ENCODE peak calls at places on chromosome 19, in six cellular contexts. One of them, this sample, is unnamed.

GRCh38 chr19:48455171-48455907 is at the start of gene KCNJ14:
- DNase-seq in CD8-positive, alpha-beta T cell: no peak
- DNase-seq in heart left ventricle: no peak
- DNase-seq in body of pancreas: no peak
- DNase-seq in CD4-positive, CD25-positive, alpha-beta regulatory T cell: no peak
- DNase-seq in foreskin keratinocyte: no peak
- DNase-seq in this sample: no peak

GRCh38 chr19:10295305-10295846 is 5.6 kb downstream of the ICAM5 start:
- DNase-seq in CD8-positive, alpha-beta T cell: peak
- DNase-seq in foreskin keratinocyte: no peak
- DNase-seq in heart left ventricle: no peak
- DNase-seq in body of pancreas: no peak
- DNase-seq in CD4-positive, CD25-positive, alpha-beta regulatory T cell: peak
- DNase-seq in this sample: no peak

GRCh38 chr19:7534531-7534980 is 961 bp upstream of the PNPLA6 start:
- DNase-seq in foreskin keratinocyte: no peak
- DNase-seq in body of pancreas: peak
- DNase-seq in heart left ventricle: peak
- DNase-seq in CD8-positive, alpha-beta T cell: peak
- DNase-seq in CD4-positive, CD25-positive, alpha-beta regulatory T cell: no peak
- DNase-seq in this sample: peak

GRCh38 chr19:35856546-35857149 is at the start of gene KIRREL2:
- DNase-seq in CD8-positive, alpha-beta T cell: peak
- DNase-seq in CD4-positive, CD25-positive, alpha-beta regulatory T cell: no peak
- DNase-seq in body of pancreas: peak
- DNase-seq in heart left ventricle: no peak
- DNase-seq in foreskin keratinocyte: no peak
- DNase-seq in this sample: no peak

GRCh38 chr19:33297401-33298145 is 4.8 kb downstream of the CEBPA start:
- DNase-seq in foreskin keratinocyte: no peak
- DNase-seq in body of pancreas: no peak
- DNase-seq in CD8-positive, alpha-beta T cell: no peak
- DNase-seq in CD4-positive, CD25-positive, alpha-beta regulatory T cell: no peak
- DNase-seq in heart left ventricle: no peak
- DNase-seq in this sample: no peak

GRCh38 chr19:20103091-20103501 is 25.3 kb downstream of the ZNF90 start:
- DNase-seq in CD8-positive, alpha-beta T cell: no peak
- DNase-seq in heart left ventricle: no peak
- DNase-seq in foreskin keratinocyte: peak
- DNase-seq in body of pancreas: no peak
- DNase-seq in CD4-positive, CD25-positive, alpha-beta regulatory T cell: no peak
- DNase-seq in this sample: no peak

GRCh38 chr19:46607441-46607841 is 6.3 kb downstream of the CALM3 start:
- DNase-seq in heart left ventricle: no peak
- DNase-seq in foreskin keratinocyte: no peak
- DNase-seq in CD4-positive, CD25-positive, alpha-beta regulatory T cell: no peak
- DNase-seq in body of pancreas: no peak
- DNase-seq in CD8-positive, alpha-beta T cell: peak
- DNase-seq in this sample: no peak

GRCh38 chr19:52542984-52543664 is 15.7 kb downstream of the ZNF808 start:
- DNase-seq in foreskin keratinocyte: no peak
- DNase-seq in heart left ventricle: no peak
- DNase-seq in body of pancreas: no peak
- DNase-seq in CD8-positive, alpha-beta T cell: peak
- DNase-seq in CD4-positive, CD25-positive, alpha-beta regulatory T cell: no peak
- DNase-seq in this sample: no peak

GRCh38 chr19:36136975-36137686 is 2.7 kb upstream of the CAPNS1 start:
- DNase-seq in body of pancreas: peak
- DNase-seq in foreskin keratinocyte: peak
- DNase-seq in CD4-positive, CD25-positive, alpha-beta regulatory T cell: no peak
- DNase-seq in CD8-positive, alpha-beta T cell: no peak
- DNase-seq in heart left ventricle: peak
- DNase-seq in this sample: peak

GRCh38 chr19:19534556-19535265 is 3.4 kb upstream of the CILP2 start:
- DNase-seq in foreskin keratinocyte: no peak
- DNase-seq in heart left ventricle: no peak
- DNase-seq in body of pancreas: no peak
- DNase-seq in CD4-positive, CD25-positive, alpha-beta regulatory T cell: no peak
- DNase-seq in CD8-positive, alpha-beta T cell: no peak
- DNase-seq in this sample: no peak

GRCh38 chr19:3821857-3822364 is 35.7 kb upstream of the MATK start:
- DNase-seq in CD8-positive, alpha-beta T cell: peak
- DNase-seq in CD4-positive, CD25-positive, alpha-beta regulatory T cell: peak
- DNase-seq in foreskin keratinocyte: no peak
- DNase-seq in body of pancreas: peak
- DNase-seq in heart left ventricle: peak
- DNase-seq in this sample: peak

GRCh38 chr19:33273881-33274662 is 28.3 kb downstream of the CEBPA start:
- DNase-seq in CD4-positive, CD25-positive, alpha-beta regulatory T cell: no peak
- DNase-seq in foreskin keratinocyte: peak
- DNase-seq in heart left ventricle: peak
- DNase-seq in body of pancreas: no peak
- DNase-seq in CD8-positive, alpha-beta T cell: no peak
- DNase-seq in this sample: no peak

DNA sequence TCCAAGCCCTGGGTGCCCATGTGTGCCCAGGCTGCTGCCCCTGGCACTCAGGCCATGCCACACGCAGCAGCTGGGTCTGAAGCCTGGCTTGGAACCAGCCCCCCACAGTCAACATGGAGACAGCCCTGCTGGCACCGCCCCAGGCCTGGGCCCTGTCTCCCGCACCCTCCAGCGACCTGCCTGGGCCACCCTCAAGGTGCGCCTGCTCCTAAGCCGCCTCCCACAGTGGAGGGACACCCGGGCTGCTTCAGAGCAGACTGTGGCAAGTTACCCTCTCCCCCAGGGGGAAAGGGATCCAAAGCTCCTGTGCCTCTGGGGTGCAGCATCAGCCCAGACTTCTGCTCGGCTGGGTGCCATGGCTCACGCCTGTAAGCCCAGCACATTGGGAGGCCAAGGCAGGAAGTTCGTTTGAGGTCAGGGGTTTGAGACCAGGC is 15.8 kb downstream of the ELL start:
- DNase-seq in CD8-positive, alpha-beta T cell: no peak
- DNase-seq in body of pancreas: no peak
- DNase-seq in foreskin keratinocyte: no peak
- DNase-seq in heart left ventricle: peak
- DNase-seq in CD4-positive, CD25-positive, alpha-beta regulatory T cell: no peak
- DNase-seq in this sample: no peak
- H3K27ac ChIP-seq in CD8-positive, alpha-beta T cell: peak
- H3K27ac ChIP-seq in body of pancreas: peak
- H3K27ac ChIP-seq in foreskin keratinocyte: no peak
- H3K27ac ChIP-seq in heart left ventricle: peak
- H3K27ac ChIP-seq in CD4-positive, CD25-positive, alpha-beta regulatory T cell: peak
- H3K27ac ChIP-seq in this sample: peak

DNA sequence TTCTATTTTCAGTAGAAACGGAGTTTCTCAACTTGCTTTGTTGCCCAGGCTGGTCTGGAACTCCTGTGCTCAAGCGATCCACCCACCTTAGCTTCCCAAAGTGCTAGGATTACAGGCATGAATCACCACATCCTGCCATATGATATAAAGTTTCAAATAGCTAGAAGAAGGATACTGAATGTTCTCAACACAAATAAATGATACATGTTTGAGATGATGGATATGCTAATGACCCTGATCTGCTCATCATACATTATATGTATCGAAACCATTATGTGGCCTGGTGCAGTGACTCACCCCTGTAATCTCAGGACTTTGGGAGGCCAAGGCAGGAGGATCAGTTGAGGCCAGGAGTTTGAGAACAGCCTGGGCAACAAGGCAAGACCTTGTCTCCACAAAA is 11.5 kb downstream of the CIB3 start:
- DNase-seq in body of pancreas: no peak
- DNase-seq in CD8-positive, alpha-beta T cell: no peak
- DNase-seq in foreskin keratinocyte: peak
- DNase-seq in CD4-positive, CD25-positive, alpha-beta regulatory T cell: no peak
- DNase-seq in heart left ventricle: no peak
- DNase-seq in this sample: no peak
- H3K27ac ChIP-seq in body of pancreas: no peak
- H3K27ac ChIP-seq in CD8-positive, alpha-beta T cell: no peak
- H3K27ac ChIP-seq in foreskin keratinocyte: peak
- H3K27ac ChIP-seq in CD4-positive, CD25-positive, alpha-beta regulatory T cell: no peak
- H3K27ac ChIP-seq in heart left ventricle: no peak
- H3K27ac ChIP-seq in this sample: no peak

GRCh38 chr19:2276429-2276989 is 5.5 kb downstream of the PEAK3 start:
- DNase-seq in CD4-positive, CD25-positive, alpha-beta regulatory T cell: no peak
- DNase-seq in CD8-positive, alpha-beta T cell: no peak
- DNase-seq in body of pancreas: no peak
- DNase-seq in heart left ventricle: no peak
- DNase-seq in foreskin keratinocyte: no peak
- DNase-seq in this sample: no peak

GRCh38 chr19:2274937-2275535 is 6.9 kb downstream of the PEAK3 start:
- DNase-seq in foreskin keratinocyte: no peak
- DNase-seq in heart left ventricle: peak
- DNase-seq in CD8-positive, alpha-beta T cell: peak
- DNase-seq in body of pancreas: peak
- DNase-seq in CD4-positive, CD25-positive, alpha-beta regulatory T cell: peak
- DNase-seq in this sample: peak

GRCh38 chr19:2277138-2277537 is 4.8 kb downstream of the PEAK3 start:
- DNase-seq in body of pancreas: no peak
- DNase-seq in foreskin keratinocyte: no peak
- DNase-seq in heart left ventricle: no peak
- DNase-seq in CD4-positive, CD25-positive, alpha-beta regulatory T cell: no peak
- DNase-seq in CD8-positive, alpha-beta T cell: no peak
- DNase-seq in this sample: no peak

GRCh38 chr19:2274185-2274711 is 7.7 kb downstream of the PEAK3 start:
- DNase-seq in CD8-positive, alpha-beta T cell: no peak
- DNase-seq in foreskin keratinocyte: no peak
- DNase-seq in heart left ventricle: no peak
- DNase-seq in body of pancreas: no peak
- DNase-seq in CD4-positive, CD25-positive, alpha-beta regulatory T cell: no peak
- DNase-seq in this sample: no peak

GRCh38 chr19:2275588-2276428 is 6.2 kb downstream of the PEAK3 start:
- DNase-seq in CD4-positive, CD25-positive, alpha-beta regulatory T cell: no peak
- DNase-seq in heart left ventricle: no peak
- DNase-seq in CD8-positive, alpha-beta T cell: no peak
- DNase-seq in body of pancreas: no peak
- DNase-seq in foreskin keratinocyte: no peak
- DNase-seq in this sample: peak
- H3K27ac ChIP-seq in CD4-positive, CD25-positive, alpha-beta regulatory T cell: no peak
- H3K27ac ChIP-seq in heart left ventricle: peak
- H3K27ac ChIP-seq in CD8-positive, alpha-beta T cell: no peak
- H3K27ac ChIP-seq in body of pancreas: no peak
- H3K27ac ChIP-seq in foreskin keratinocyte: no peak
- H3K27ac ChIP-seq in this sample: peak

DNA sequence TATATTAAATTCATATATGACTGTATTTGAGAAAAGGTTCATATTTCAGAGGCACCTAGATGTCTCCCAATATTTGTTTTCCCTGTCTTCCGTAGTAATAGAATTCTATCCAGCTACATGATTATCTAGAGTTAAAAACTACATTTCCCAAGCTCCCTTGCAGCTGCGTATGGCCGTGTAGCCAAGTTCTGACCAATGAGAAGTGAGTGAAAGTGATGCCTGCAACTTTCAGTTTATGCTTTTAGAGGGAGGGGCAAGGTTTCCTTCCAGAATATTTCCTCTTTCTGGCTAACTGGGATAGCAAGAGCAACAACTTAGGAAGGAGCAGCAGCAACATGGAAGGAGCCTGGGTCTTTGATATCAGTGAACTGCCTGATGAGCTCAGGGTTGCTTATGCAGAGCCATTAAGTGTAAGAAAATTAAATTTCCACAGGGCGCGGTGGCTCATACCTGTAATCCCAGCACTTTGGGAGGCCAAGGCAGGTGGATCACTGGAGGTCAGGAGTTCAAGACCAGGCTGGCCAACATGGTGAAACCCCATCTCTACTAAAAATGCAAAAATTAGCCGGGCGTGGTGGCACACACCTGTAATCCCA is 23.2 kb upstream of the CYP2A13 start:
- DNase-seq in heart left ventricle: no peak
- DNase-seq in foreskin keratinocyte: no peak
- DNase-seq in CD8-positive, alpha-beta T cell: no peak
- DNase-seq in CD4-positive, CD25-positive, alpha-beta regulatory T cell: no peak
- DNase-seq in body of pancreas: no peak
- DNase-seq in this sample: no peak
- H3K27ac ChIP-seq in heart left ventricle: no peak
- H3K27ac ChIP-seq in foreskin keratinocyte: no peak
- H3K27ac ChIP-seq in CD8-positive, alpha-beta T cell: no peak
- H3K27ac ChIP-seq in CD4-positive, CD25-positive, alpha-beta regulatory T cell: no peak
- H3K27ac ChIP-seq in body of pancreas: no peak
- H3K27ac ChIP-seq in this sample: no peak

GRCh38 chr19:29547361-29547960 is 21.7 kb downstream of the VSTM2B start:
- DNase-seq in body of pancreas: peak
- DNase-seq in CD4-positive, CD25-positive, alpha-beta regulatory T cell: no peak
- DNase-seq in CD8-positive, alpha-beta T cell: no peak
- DNase-seq in heart left ventricle: no peak
- DNase-seq in foreskin keratinocyte: no peak
- DNase-seq in this sample: no peak
- H3K27ac ChIP-seq in body of pancreas: no peak
- H3K27ac ChIP-seq in CD4-positive, CD25-positive, alpha-beta regulatory T cell: no peak
- H3K27ac ChIP-seq in CD8-positive, alpha-beta T cell: no peak
- H3K27ac ChIP-seq in heart left ventricle: no peak
- H3K27ac ChIP-seq in foreskin keratinocyte: no peak
- H3K27ac ChIP-seq in this sample: no peak

GRCh38 chr19:51366050-51366998 is at the start of gene ETFB:
- DNase-seq in body of pancreas: peak
- DNase-seq in CD4-positive, CD25-positive, alpha-beta regulatory T cell: peak
- DNase-seq in foreskin keratinocyte: peak
- DNase-seq in heart left ventricle: peak
- DNase-seq in CD8-positive, alpha-beta T cell: peak
- DNase-seq in this sample: peak
- H3K27ac ChIP-seq in body of pancreas: peak
- H3K27ac ChIP-seq in CD4-positive, CD25-positive, alpha-beta regulatory T cell: peak
- H3K27ac ChIP-seq in foreskin keratinocyte: peak
- H3K27ac ChIP-seq in heart left ventricle: peak
- H3K27ac ChIP-seq in CD8-positive, alpha-beta T cell: peak
- H3K27ac ChIP-seq in this sample: peak

DNA sequence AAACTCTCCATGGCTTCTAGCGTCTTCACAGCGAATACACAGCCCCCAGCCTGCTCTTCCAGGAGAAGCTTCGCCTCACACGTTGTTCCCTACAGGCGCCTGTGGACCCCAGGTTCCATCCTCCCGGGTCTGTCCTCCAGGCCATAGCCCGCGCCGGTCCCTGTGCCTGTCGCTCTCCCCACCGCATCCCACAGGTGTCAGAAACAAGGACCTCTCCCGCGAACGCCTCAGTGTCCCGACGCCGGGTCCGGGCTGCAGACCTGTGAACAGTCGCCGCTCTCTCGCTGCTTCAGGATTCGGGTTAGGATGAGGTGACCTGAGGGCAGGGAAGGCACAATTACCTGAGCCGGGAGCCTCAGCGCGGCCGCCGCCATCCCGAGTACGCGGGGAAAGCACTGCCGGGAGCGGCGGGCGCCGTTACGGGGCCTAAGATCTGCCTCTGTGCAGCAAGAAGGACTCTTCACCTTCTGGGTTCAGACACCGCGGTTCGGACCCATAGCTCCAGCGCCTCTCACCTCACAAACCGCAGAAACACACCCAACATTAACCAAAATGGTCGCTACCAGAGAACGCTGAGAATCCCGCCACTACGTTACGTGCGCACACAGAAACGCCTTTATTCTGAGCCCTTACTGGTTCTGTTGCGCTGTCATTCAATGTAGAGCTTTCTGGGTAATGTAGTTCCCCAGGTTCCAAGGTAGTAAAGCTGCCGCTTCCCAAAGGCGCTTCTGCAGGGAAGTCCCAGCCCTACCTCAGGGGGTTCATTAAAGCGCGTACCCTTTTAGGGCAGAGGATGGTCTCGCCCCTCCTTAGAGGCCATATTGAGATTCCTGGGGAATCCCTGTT is at the start of gene ZNF418:
- DNase-seq in body of pancreas: peak
- DNase-seq in CD8-positive, alpha-beta T cell: peak
- DNase-seq in foreskin keratinocyte: peak
- DNase-seq in CD4-positive, CD25-positive, alpha-beta regulatory T cell: peak
- DNase-seq in heart left ventricle: peak
- DNase-seq in this sample: peak
- H3K27ac ChIP-seq in body of pancreas: peak
- H3K27ac ChIP-seq in CD8-positive, alpha-beta T cell: peak
- H3K27ac ChIP-seq in foreskin keratinocyte: peak
- H3K27ac ChIP-seq in CD4-positive, CD25-positive, alpha-beta regulatory T cell: no peak
- H3K27ac ChIP-seq in heart left ventricle: peak
- H3K27ac ChIP-seq in this sample: peak

This sample was measured in adrenal gland.